ENCODE peak calls at places on chromosome 13, in four cellular contexts. G is cardiac muscle cell; D is right atrium auricular region; F is CD8-positive, alpha-beta T cell. M is an unnamed sample.

GRCh38 chr13:55571237-55571867 is 1569.4 kb upstream of the PRR20A start:
- DNase-seq in D (no peak), F (no peak), G (no peak), M (no peak)

GRCh38 chr13:97212540-97213146 is 9.5 kb upstream of the MBNL2 start:
- DNase-seq in G (peak; percentile 62), D (no peak), F (no peak), M (peak; percentile 46)

GRCh38 chr13:40221460-40222201 is 444.8 kb downstream of the FOXO1 start:
- DNase-seq in G (peak; percentile 90), F (peak; percentile 61), D (no peak), M (peak; percentile 77)

GRCh38 chr13:110129076-110129475 is 177.9 kb downstream of the COL4A1 start:
- DNase-seq in G (no peak), F (no peak), D (peak; percentile 56), M (no peak)

GRCh38 chr13:99035715-99036114 is 57.9 kb upstream of the DOCK9 start:
- DNase-seq in F (no peak), G (no peak), D (no peak), M (no peak)

GRCh38 chr13:73223372-73223781 is 164.6 kb downstream of the KLF5 start:
- DNase-seq in G (no peak), D (no peak), F (no peak), M (no peak)

GRCh38 chr13:64274481-64275217 is 2859.0 kb upstream of the PCDH20 start:
- DNase-seq in D (no peak), G (peak; percentile 56), F (no peak), M (no peak)

GRCh38 chr13:29527916-29528315 is 67.6 kb downstream of the SLC7A1 start:
- DNase-seq in F (no peak), G (no peak), D (no peak), M (no peak)

GRCh38 chr13:93562676-93563075 is 336.1 kb downstream of the GPC6 start:
- DNase-seq in G (no peak), F (no peak), D (no peak), M (no peak)

GRCh38 chr13:58085819-58086218 is 454.3 kb downstream of the PCDH17 start:
- DNase-seq in G (no peak), F (no peak), D (no peak), M (no peak)

GRCh38 chr13:102707465-102707864 is 12.6 kb upstream of the METTL21C start:
- DNase-seq in D (no peak), F (no peak), G (peak; percentile 92), M (no peak)

GRCh38 chr13:114268344-114269280 is 12.8 kb upstream of the UPF3A start:
- DNase-seq in F (no peak), G (no peak), D (no peak), M (no peak)
- H3K27ac ChIP-seq in F (peak overlapping the region; percentile 30), G (no peak overlapping the region), D (no peak overlapping the region), M (peak overlapping the region; percentile 5)

DNA sequence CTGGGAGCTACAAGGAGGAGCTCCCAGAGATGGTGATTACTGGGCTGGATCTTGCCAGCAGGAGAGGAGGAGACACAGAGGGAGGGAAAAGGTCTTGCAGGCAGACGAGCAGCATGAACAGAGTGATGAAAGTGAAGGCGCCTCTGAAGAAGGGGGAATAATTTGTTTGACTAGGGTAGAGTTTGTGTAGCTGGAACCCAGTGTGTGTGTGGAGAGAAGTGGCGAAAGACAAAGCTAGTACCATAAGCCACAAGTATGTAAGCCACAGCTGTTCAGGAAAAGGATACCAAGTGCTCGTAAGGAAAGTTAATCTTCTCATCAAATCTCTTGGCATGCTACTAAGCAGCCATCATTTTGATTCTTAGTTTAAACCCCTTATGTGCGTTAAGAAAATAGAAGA is 5.4 kb downstream of the FLT1 start:
- DNase-seq in F (no peak), D (no peak), G (peak; percentile 59), M (no peak)
- H3K4me3 ChIP-seq in F (no peak overlapping the region), D (no peak overlapping the region), G (no peak overlapping the region), M (no peak overlapping the region)

GRCh38 chr13:24040835-24041234 is 119.7 kb upstream of the SPATA13 start:
- DNase-seq in F (no peak), D (no peak), G (peak; percentile 19), M (no peak)

GRCh38 chr13:24041822-24042221 is 118.7 kb upstream of the SPATA13 start:
- DNase-seq in F (no peak), D (no peak), G (no peak), M (peak; percentile 55)

GRCh38 chr13:24038846-24039330 is 121.6 kb upstream of the SPATA13 start:
- DNase-seq in G (peak; percentile 38), F (no peak), D (no peak), M (no peak)

GRCh38 chr13:24038405-24038804 is 122.1 kb upstream of the SPATA13 start:
- DNase-seq in G (peak; percentile 74), F (no peak), D (no peak), M (no peak)

GRCh38 chr13:24039621-24040475 is 120.7 kb upstream of the SPATA13 start:
- DNase-seq in D (no peak), F (no peak), G (no peak), M (no peak)
- H3K27ac ChIP-seq in D (no peak overlapping the region), F (no peak overlapping the region), G (no peak overlapping the region), M (peak overlapping the region; percentile 39)

GRCh38 chr13:38690231-38690630 is 3.4 kb downstream of the FREM2 start:
- DNase-seq in D (no peak), F (no peak), G (no peak), M (no peak)

GRCh38 chr13:38685974-38686571 is 804 bp upstream of the FREM2 start:
- DNase-seq in F (no peak), G (peak; percentile 15), D (no peak), M (peak; percentile 32)

GRCh38 chr13:38686635-38687245 is at the start of gene FREM2:
- DNase-seq in F (no peak), G (peak; percentile 13), D (no peak), M (peak; percentile 67)

GRCh38 chr13:38688674-38689073 is 1.8 kb downstream of the FREM2 start:
- DNase-seq in G (no peak), F (no peak), D (no peak), M (no peak)

DNA sequence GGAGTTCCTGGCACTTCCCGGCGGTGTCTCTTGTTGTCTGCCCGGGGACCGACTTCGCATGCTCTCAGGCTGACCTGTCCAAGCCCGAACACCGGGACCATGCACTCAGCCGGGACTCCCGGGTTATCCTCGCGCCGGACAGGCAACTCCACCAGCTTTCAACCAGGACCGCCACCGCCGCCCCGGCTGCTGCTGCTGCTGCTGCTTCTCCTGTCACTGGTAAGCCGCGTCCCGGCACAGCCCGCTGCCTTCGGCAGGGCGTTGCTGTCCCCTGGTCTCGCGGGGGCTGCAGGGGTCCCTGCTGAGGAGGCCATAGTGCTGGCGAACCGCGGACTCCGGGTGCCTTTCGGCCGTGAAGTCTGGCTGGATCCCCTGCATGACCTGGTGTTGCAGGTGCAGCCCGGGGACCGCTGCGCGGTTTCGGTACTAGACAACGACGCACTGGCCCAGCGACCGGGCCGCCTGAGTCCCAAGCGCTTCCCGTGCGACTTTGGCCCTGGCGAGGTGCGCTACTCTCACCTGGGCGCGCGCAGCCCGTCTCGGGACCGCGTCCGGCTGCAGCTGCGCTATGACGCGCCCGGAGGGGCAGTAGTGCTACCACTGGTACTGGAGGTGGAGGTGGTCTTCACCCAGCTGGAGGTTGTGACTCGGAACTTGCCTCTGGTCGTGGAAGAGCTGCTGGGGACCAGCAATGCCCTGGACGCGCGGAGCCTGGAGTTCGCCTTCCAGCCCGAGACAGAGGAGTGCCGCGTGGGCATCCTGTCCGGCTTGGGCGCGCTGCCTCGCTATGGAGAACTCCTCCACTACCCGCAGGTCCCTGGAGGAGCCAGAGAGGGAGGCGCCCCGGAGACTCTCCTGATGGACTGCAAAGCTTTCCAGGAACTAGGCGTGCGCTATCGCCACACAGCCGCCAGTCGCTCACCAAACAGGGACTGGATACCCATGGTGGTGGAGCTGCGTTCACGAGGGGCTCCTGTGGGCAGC is 661 bp downstream of the FREM2 start:
- DNase-seq in G (peak; percentile 12), F (no peak), D (no peak), M (peak; percentile 15)
- H3K4me3 ChIP-seq in G (peak overlapping the region; percentile 64), F (no peak overlapping the region), D (peak overlapping the region; percentile 27), M (no peak overlapping the region)

DNA sequence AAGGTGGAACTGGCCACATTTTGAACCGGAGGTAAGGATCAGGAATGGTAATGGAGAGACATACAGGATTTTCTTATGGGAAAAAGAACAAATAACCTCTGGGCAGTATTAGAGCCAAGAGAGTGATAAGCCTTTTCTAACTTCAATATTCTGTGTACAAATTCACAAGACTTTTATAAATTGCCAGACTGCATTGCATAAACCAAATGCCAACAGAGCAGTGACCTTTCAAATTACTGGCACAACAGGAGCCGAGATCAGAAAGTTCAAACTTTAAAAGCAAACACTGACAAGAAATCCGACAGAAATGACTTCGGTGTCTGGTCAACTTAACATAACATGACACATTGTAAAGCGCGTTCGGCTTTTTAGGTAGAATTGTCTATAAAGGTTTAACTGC is 737.1 kb downstream of the GPC5 start:
- DNase-seq in F (no peak), G (no peak), D (no peak), M (no peak)
- H3K27ac ChIP-seq in F (no peak overlapping the region), G (no peak overlapping the region), D (no peak overlapping the region), M (no peak overlapping the region)

GRCh38 chr13:106532111-106532929 is 3.1 kb downstream of the EFNB2 start:
- DNase-seq in G (peak; percentile 49), F (no peak), D (no peak), M (peak; percentile 27)
- H3K4me3 ChIP-seq in G (peak overlapping the region; percentile 88), F (no peak overlapping the region), D (peak overlapping the region; percentile 4), M (peak overlapping the region; percentile 84)